ENCODE peak calls at places on chromosomes 4 and X, in six cellular contexts. P is hepatocyte, S is pancreas, Z is IMR-90, R is AG10803, C is thyroid gland. F is an unnamed sample.

GRCh38 chrX:153321381-153322105 is at the start of gene PNMA6F:
- DNase-seq in P (no peak), S (no peak), Z (no peak), R (no peak), C (no peak), F (no peak)

GRCh38 chr4:74304136-74304628 is 4.1 kb upstream of the EPGN start:
- DNase-seq in P (no peak), S (no peak), Z (no peak), R (no peak), C (no peak), F (no peak)

GRCh38 chr4:1856920-1857699 is 1.2 kb upstream of the LETM1 start:
- DNase-seq in P (peak; percentile 54), S (no peak), Z (no peak), R (no peak), C (peak; percentile 81), F (no peak)

GRCh38 chrX:53939127-53939526 is 105.1 kb downstream of the PHF8 start:
- DNase-seq in P (no peak), S (no peak), Z (no peak), R (no peak), C (no peak), F (no peak)

GRCh38 chrX:73916931-73917657 is 354.1 kb downstream of the CHIC1 start:
- DNase-seq in P (peak; percentile 56), S (no peak), Z (peak; percentile 91), R (peak; percentile 89), C (no peak), F (peak; percentile 82)

GRCh38 chrX:11188664-11189063 is 77.5 kb downstream of the HCCS start:
- DNase-seq in P (no peak), S (no peak), Z (peak; percentile 38), R (peak; percentile 73), C (no peak), F (no peak)

GRCh38 chrX:97628326-97628725 is 744.6 kb downstream of the RPA4 start:
- DNase-seq in P (no peak), S (no peak), Z (no peak), R (no peak), C (no peak), F (no peak)

GRCh38 chrX:123201720-123202119 is 17.6 kb downstream of the GRIA3 start:
- DNase-seq in P (no peak), S (no peak), Z (no peak), R (no peak), C (no peak), F (no peak)

GRCh38 chr4:1508161-1509160 is 102.2 kb upstream of the NKX1-1 start:
- DNase-seq in P (no peak), S (no peak), Z (no peak), R (no peak), C (no peak), F (no peak)

GRCh38 chr4:155787113-155787710 is 28.4 kb downstream of the GUCY1B1 start:
- DNase-seq in P (peak; percentile 64), S (no peak), Z (peak; percentile 70), R (peak; percentile 62), C (no peak), F (peak; percentile 39)

GRCh38 chr4:179196511-179196910 is 1754.3 kb upstream of the AGA start:
- DNase-seq in P (no peak), S (no peak), Z (peak; percentile 56), R (no peak), C (no peak), F (peak; percentile 24)

GRCh38 chr4:158710814-158711213 is 12.4 kb downstream of the PPID start:
- DNase-seq in P (no peak), S (no peak), Z (peak; percentile 8), R (peak; percentile 20), C (no peak), F (no peak)

GRCh38 chr4:171812377-171813194 is 618 bp upstream of the GALNTL6 start:
- DNase-seq in P (peak; percentile 11), S (peak; percentile 65), Z (no peak), R (no peak), C (no peak), F (no peak)

GRCh38 chr4:118969359-118969758 is 80.7 kb downstream of the SYNPO2 start:
- DNase-seq in P (peak; percentile 63), S (no peak), Z (peak; percentile 82), R (peak; percentile 66), C (peak; percentile 51), F (peak; percentile 74)

GRCh38 chr4:79863333-79863732 is 209.7 kb downstream of the ANTXR2 start:
- DNase-seq in P (no peak), S (no peak), Z (no peak), R (no peak), C (no peak), F (no peak)

GRCh38 chr4:138953962-138954371 is 61.6 kb upstream of the NOCT start:
- DNase-seq in P (no peak), S (no peak), Z (peak; percentile 86), R (peak; percentile 95), C (no peak), F (peak; percentile 99)

GRCh38 chr4:84393193-84393592 is 105.9 kb downstream of the NKX6-1 start:
- DNase-seq in P (no peak), S (no peak), Z (no peak), R (no peak), C (no peak), F (no peak)

GRCh38 chrX:31603411-31604120 is 531.7 kb upstream of the FTHL17 start:
- DNase-seq in P (no peak), S (no peak), Z (peak; percentile 43), R (peak; percentile 22), C (no peak), F (peak; percentile 27)

GRCh38 chr4:66273110-66273509 is 602.8 kb upstream of the EPHA5 start:
- DNase-seq in P (no peak), S (no peak), Z (no peak), R (no peak), C (no peak), F (no peak)

GRCh38 chrX:37755073-37755472 is 24.8 kb upstream of the CYBB start:
- DNase-seq in P (no peak), S (no peak), Z (no peak), R (no peak), C (no peak), F (no peak)

GRCh38 chrX:155957843-155958242 is 39.7 kb upstream of the IL9R start:
- DNase-seq in P (no peak), S (no peak), Z (no peak), R (no peak), C (no peak), F (no peak)

GRCh38 chrX:34491126-34491525 is 166.0 kb downstream of the TMEM47 start:
- DNase-seq in P (no peak), S (no peak), Z (no peak), R (no peak), C (no peak), F (peak; percentile 1)
- H3K4me3 ChIP-seq in P (no peak overlapping the region), S (no peak overlapping the region), Z (no peak overlapping the region), R (no peak overlapping the region), C (no peak overlapping the region), F (no peak overlapping the region)

GRCh38 chr4:64248151-64248550 is 161.1 kb downstream of the TECRL start:
- DNase-seq in P (no peak), S (no peak), Z (no peak), R (no peak), C (no peak), F (no peak)

GRCh38 chr4:64250061-64250460 is 159.2 kb downstream of the TECRL start:
- DNase-seq in P (no peak), S (no peak), Z (no peak), R (no peak), C (no peak), F (no peak)

GRCh38 chr4:64251779-64252178 is 157.5 kb downstream of the TECRL start:
- DNase-seq in P (no peak), S (no peak), Z (no peak), R (no peak), C (no peak), F (no peak)

DNA sequence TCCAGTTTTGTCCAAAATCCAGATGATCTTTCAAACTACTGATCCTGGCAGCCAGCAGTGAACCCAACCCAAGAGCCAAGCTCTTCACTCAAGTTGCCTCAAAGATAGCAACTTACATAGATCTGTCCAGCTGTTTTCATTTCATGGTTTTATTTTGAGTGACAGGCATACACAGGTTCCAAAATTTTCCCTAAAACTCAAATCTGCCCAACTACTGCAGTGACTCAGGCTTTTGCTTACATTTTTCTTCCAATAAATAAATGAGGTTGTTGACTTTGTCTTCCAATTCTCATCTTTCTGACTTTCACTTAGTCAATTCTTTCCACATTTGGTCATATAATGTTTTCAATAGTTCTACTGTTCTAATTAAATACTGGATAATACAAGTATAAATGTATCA is 158.8 kb downstream of the TECRL start:
- DNase-seq in P (no peak), S (no peak), Z (no peak), R (no peak), C (no peak), F (no peak)
- TF ChIP-seq CTCF in P (no peak), S (no peak), Z (no peak), R (no peak), C (no peak), F (no peak)

GRCh38 chr4:174929346-174929745 is 11.2 kb downstream of the ADAM29 start:
- DNase-seq in P (no peak), S (no peak), Z (no peak), R (no peak), C (no peak), F (no peak)
- H3K4me3 ChIP-seq in P (no peak overlapping the region), S (no peak overlapping the region), Z (no peak overlapping the region), R (no peak overlapping the region), C (no peak overlapping the region), F (no peak overlapping the region)

GRCh38 chr4:186216465-186217024 is 10.8 kb upstream of the KLKB1 start:
- DNase-seq in P (no peak), S (no peak), Z (no peak), R (no peak), C (no peak), F (no peak)

GRCh38 chr4:186221624-186222023 is 5.7 kb upstream of the KLKB1 start:
- DNase-seq in P (no peak), S (no peak), Z (no peak), R (no peak), C (no peak), F (no peak)

GRCh38 chr4:186217733-186218293 is 9.5 kb upstream of the KLKB1 start:
- DNase-seq in P (peak; percentile 18), S (no peak), Z (no peak), R (no peak), C (no peak), F (no peak)
- TF ChIP-seq CTCF in P (no peak), S (no peak), Z (no peak), R (no peak), C (no peak), F (no peak)

DNA sequence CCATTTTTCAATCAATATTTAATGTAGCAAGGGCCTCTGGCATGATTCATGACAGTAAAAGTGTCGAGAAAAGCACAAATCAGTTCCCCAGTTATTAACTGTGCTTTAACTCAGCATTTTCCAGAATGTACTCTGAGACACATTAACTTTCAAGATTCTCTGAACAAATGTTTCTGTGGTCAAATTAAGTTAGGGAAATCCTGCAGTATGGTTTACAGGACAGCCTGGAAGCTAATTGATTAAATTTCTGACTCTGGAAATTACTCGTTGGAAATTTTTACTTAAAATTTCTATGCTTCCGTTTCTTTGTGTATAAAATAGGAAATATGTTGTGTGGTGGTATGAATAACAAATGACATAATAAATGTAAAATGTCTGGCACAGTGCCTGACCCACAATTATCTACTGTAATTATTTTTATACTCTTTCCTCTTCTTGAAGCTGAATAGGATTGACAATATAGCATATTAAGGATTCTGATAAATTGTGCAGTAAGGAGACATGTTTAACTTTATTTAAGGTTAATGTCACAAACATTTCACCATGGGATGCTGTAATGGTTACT is 33.7 kb downstream of the STK32B start:
- DNase-seq in P (no peak), S (no peak), Z (peak; percentile 15), R (peak; percentile 29), C (no peak), F (no peak)
- H3K4me3 ChIP-seq in P (no peak overlapping the region), S (no peak overlapping the region), Z (no peak overlapping the region), R (no peak overlapping the region), C (no peak overlapping the region), F (no peak overlapping the region)

GRCh38 chrX:13863326-13863725 is 46.4 kb upstream of the GPM6B start:
- DNase-seq in P (no peak), S (no peak), Z (no peak), R (no peak), C (peak; percentile 9), F (peak; percentile 38)
- TF ChIP-seq CTCF in P (no peak), S (no peak), Z (no peak), R (no peak), C (no peak), F (no peak)

F was measured in astrocyte of the cerebellum.